ENCODE peak calls at places on chromosomes 2 and 18, in eight cellular contexts. I is small intestine; N is tibial nerve; H is CD4-positive, CD25-positive, alpha-beta regulatory T cell; Y is astrocyte; A is WERI-Rb-1; F is body of pancreas; G is neuronal stem cell. D is an unnamed sample. For H3K9me3, the result is how much of the 10 kb centered on the place peaks cover.

GRCh38 chr2:129118296-129118695 is 799.6 kb upstream of the HS6ST1 start:
- DNase-seq in I (no peak), N (no peak), H (no peak), Y (no peak), A (no peak), F (no peak), G (no peak), D (no peak)

GRCh38 chr2:96161785-96162367 is 16.6 kb upstream of the DUSP2 start:
- DNase-seq in I (peak), N (no peak), H (no peak), Y (no peak), A (no peak), F (no peak), G (no peak), D (no peak)

GRCh38 chr18:55152801-55153200 is 193.5 kb upstream of the CCDC68 start:
- DNase-seq in I (no peak), N (no peak), H (no peak), Y (peak), A (no peak), F (no peak), G (no peak), D (no peak)

GRCh38 chr2:169476459-169476858 is 2.8 kb upstream of the BBS5 start:
- DNase-seq in I (no peak), N (no peak), H (no peak), Y (peak), A (no peak), F (no peak), G (no peak), D (no peak)

GRCh38 chr18:21281611-21282010 is 39.6 kb downstream of the GREB1L start:
- DNase-seq in I (no peak), N (no peak), H (no peak), Y (no peak), A (no peak), F (no peak), G (no peak), D (no peak)

GRCh38 chr2:232315049-232315922 is 63.3 kb upstream of the ALPP start:
- DNase-seq in I (peak), N (peak), H (peak), Y (peak), A (no peak), F (no peak), G (no peak), D (no peak)

GRCh38 chr2:195370167-195370943 is 286.7 kb upstream of the SLC39A10 start:
- DNase-seq in I (no peak), N (no peak), H (no peak), Y (no peak), A (no peak), F (no peak), G (no peak), D (no peak)

GRCh38 chr2:43714164-43714563 is 37.9 kb upstream of the C1GALT1C1L start:
- DNase-seq in I (no peak), N (no peak), H (no peak), Y (peak), A (no peak), F (no peak), G (no peak), D (no peak)

GRCh38 chr2:133194068-133194655 is 374.1 kb downstream of the NCKAP5 start:
- DNase-seq in I (no peak), N (no peak), H (no peak), Y (no peak), A (no peak), F (no peak), G (no peak), D (no peak)

GRCh38 chr2:15929861-15930260 is 10.5 kb upstream of the MYCN start:
- DNase-seq in I (no peak), N (no peak), H (no peak), Y (no peak), A (no peak), F (no peak), G (no peak), D (no peak)

GRCh38 chr2:21422050-21422449 is 298.3 kb downstream of the TDRD15 start:
- DNase-seq in I (no peak), N (no peak), H (no peak), Y (no peak), A (peak), F (no peak), G (peak), D (peak)

GRCh38 chr2:241617431-241618154 is 19.4 kb downstream of the THAP4 start:
- DNase-seq in I (peak), N (no peak), H (peak), Y (no peak), A (no peak), F (no peak), G (no peak), D (peak)

GRCh38 chr2:14285812-14286211 is 346.7 kb upstream of the LRATD1 start:
- DNase-seq in I (no peak), N (no peak), H (no peak), Y (no peak), A (no peak), F (no peak), G (no peak), D (no peak)

GRCh38 chr2:38113999-38114708 is 38.2 kb upstream of the CYP1B1 start:
- DNase-seq in I (no peak), N (no peak), H (no peak), Y (peak), A (no peak), F (no peak), G (no peak), D (no peak)

GRCh38 chr2:235595420-235596010 is 101.7 kb downstream of the AGAP1 start:
- DNase-seq in I (peak), N (peak), H (no peak), Y (peak), A (peak), F (peak), G (peak), D (peak)

GRCh38 chr18:54415086-54415485 is 57.4 kb downstream of the C18orf54 start:
- DNase-seq in I (no peak), N (no peak), H (no peak), Y (peak), A (no peak), F (no peak), G (no peak), D (no peak)

GRCh38 chr2:160229591-160229990 is 29.5 kb upstream of the ITGB6 start:
- DNase-seq in I (peak), N (no peak), H (no peak), Y (peak), A (no peak), F (no peak), G (no peak), D (no peak)

GRCh38 chr2:231677632-231678104 is 30.7 kb upstream of the PTMA start:
- DNase-seq in I (peak), N (peak), H (peak), Y (peak), A (peak), F (peak), G (peak), D (peak)

GRCh38 chr2:155689791-155690190 is 642.7 kb downstream of the NR4A2 start:
- DNase-seq in I (no peak), N (no peak), H (no peak), Y (no peak), A (no peak), F (no peak), G (no peak), D (no peak)

GRCh38 chr18:45339819-45340550 is 275.3 kb upstream of the SLC14A2 start:
- DNase-seq in I (peak), N (no peak), H (no peak), Y (no peak), A (no peak), F (no peak), G (no peak), D (no peak)

GRCh38 chr2:219025637-219026585 is 15.4 kb downstream of the CFAP65 start:
- DNase-seq in I (no peak), N (no peak), H (no peak), Y (no peak), A (no peak), F (no peak), G (no peak), D (no peak)

GRCh38 chr2:144512421-144513272 is 7.3 kb downstream of the ZEB2 start:
- DNase-seq in I (no peak), N (no peak), H (no peak), Y (no peak), A (no peak), F (no peak), G (no peak), D (no peak)

GRCh38 chr2:36459725-36460137 is 104.2 kb downstream of the CRIM1 start:
- DNase-seq in I (peak), N (no peak), H (no peak), Y (peak), A (peak), F (peak), G (peak), D (no peak)

GRCh38 chr18:58758606-58759005 is 87.3 kb downstream of the MALT1 start:
- DNase-seq in I (no peak), N (no peak), H (no peak), Y (no peak), A (no peak), F (no peak), G (no peak), D (no peak)

GRCh38 chr2:239006886-239007285 is 159.0 kb downstream of the TWIST2 start:
- DNase-seq in I (peak), N (no peak), H (no peak), Y (no peak), A (no peak), F (no peak), G (no peak), D (no peak)

GRCh38 chr18:7071600-7071999 is 46.0 kb downstream of the LAMA1 start:
- DNase-seq in I (no peak), N (no peak), H (no peak), Y (no peak), A (no peak), F (no peak), G (no peak), D (no peak)

GRCh38 chr18:24095976-24096375 is 42.9 kb upstream of the CABYR start:
- DNase-seq in I (no peak), N (no peak), H (no peak), Y (no peak), A (no peak), F (no peak), G (no peak), D (no peak)

GRCh38 chr2:58133395-58133794 is 86.8 kb downstream of the VRK2 start:
- DNase-seq in I (no peak), N (no peak), H (no peak), Y (no peak), A (no peak), F (no peak), G (no peak), D (no peak)

GRCh38 chr2:238505892-238506280 is 79.2 kb downstream of the ASB1 start:
- DNase-seq in I (no peak), N (no peak), H (no peak), Y (no peak), A (no peak), F (no peak), G (no peak), D (no peak)

GRCh38 chr2:204551464-204551863 is 6.2 kb downstream of the PARD3B start:
- DNase-seq in I (peak), N (no peak), H (no peak), Y (no peak), A (no peak), F (no peak), G (no peak), D (no peak)

GRCh38 chr2:171319164-171319810 is 114.5 kb downstream of the METTL8 start:
- DNase-seq in I (no peak), N (no peak), H (peak), Y (peak), A (no peak), F (no peak), G (no peak), D (no peak)
- H3K4me3 ChIP-seq in I (no peak), N (no peak), H (peak), Y (no peak), A (no peak), F (no peak), G (no peak), D (no peak)

GRCh38 chr18:72119082-72119481 is 425.1 kb downstream of the CBLN2 start:
- DNase-seq in I (no peak), N (no peak), H (no peak), Y (no peak), A (no peak), F (no peak), G (no peak), D (no peak)
- H3K9me3 ChIP-seq in I (under half), N (under half), H (under half), Y (under half), A (under half), F (under half), G (under half), D (under half)

GRCh38 chr2:134226561-134226960 is 27.3 kb upstream of the MGAT5 start:
- DNase-seq in I (no peak), N (no peak), H (no peak), Y (no peak), A (no peak), F (no peak), G (no peak), D (no peak)

GRCh38 chr2:134227666-134228065 is 26.2 kb upstream of the MGAT5 start:
- DNase-seq in I (no peak), N (no peak), H (no peak), Y (no peak), A (no peak), F (no peak), G (no peak), D (no peak)

GRCh38 chr2:134230885-134231284 is 23.0 kb upstream of the MGAT5 start:
- DNase-seq in I (no peak), N (no peak), H (no peak), Y (no peak), A (no peak), F (no peak), G (no peak), D (no peak)

GRCh38 chr2:134229540-134229939 is 24.3 kb upstream of the MGAT5 start:
- DNase-seq in I (no peak), N (no peak), H (no peak), Y (no peak), A (no peak), F (no peak), G (no peak), D (no peak)

DNA sequence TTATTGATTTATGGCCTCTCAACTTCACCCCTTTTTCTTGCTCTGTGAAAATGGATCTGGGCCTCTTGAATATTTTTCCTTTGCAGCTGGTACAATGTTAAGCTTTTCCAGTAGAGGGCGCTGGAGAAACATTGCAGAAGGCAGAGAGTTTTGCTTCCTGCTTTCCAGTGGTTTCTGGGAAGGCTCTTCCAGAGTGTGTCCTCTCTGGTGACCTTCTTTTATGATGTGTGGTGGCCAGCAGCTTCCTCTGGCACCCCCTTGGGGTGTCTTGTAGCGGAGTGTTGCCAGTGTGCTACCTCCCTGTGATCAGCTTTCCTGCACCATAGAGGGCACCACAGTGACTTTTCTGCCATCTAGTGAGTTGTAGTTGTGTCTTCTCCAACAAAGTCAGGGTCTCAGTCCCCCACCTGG is 25.4 kb upstream of the MGAT5 start:
- DNase-seq in I (no peak), N (no peak), H (no peak), Y (no peak), A (no peak), F (no peak), G (no peak), D (peak)
- H3K4me3 ChIP-seq in I (no peak), N (no peak), H (no peak), Y (no peak), A (no peak), F (no peak), G (no peak), D (no peak)

GRCh38 chr2:39361511-39361910 is 75.6 kb downstream of the MAP4K3 start:
- DNase-seq in I (no peak), N (no peak), H (no peak), Y (no peak), A (no peak), F (no peak), G (no peak), D (no peak)
- H3K9me3 ChIP-seq in I (under half), N (under half), H (under half), Y (under half), A (under half), F (under half), G (half or more), D (under half)

GRCh38 chr2:98560256-98560771 is 48.0 kb downstream of the COA5 start:
- DNase-seq in I (no peak), N (no peak), H (no peak), Y (peak), A (no peak), F (no peak), G (no peak), D (no peak)
- H3K4me3 ChIP-seq in I (no peak), N (no peak), H (no peak), Y (no peak), A (no peak), F (no peak), G (no peak), D (no peak)

DNA sequence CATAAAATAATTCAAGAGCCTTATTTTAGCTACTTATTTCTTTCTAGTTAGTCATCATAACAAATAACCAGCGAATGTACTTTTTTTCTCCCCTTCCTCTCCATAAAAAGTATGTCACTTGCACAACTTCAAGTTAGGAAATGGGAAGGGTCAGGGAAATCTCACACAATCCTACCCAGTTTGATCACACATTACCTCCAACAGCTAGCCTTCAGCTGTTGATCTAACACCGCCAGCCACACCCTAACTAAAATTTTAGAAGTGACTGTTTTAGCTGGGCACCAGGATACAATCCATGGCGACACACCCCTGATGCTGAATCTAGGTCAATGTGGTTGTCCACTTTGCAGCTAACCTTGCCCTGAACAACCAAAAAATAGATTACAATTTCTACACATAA is 7.4 kb upstream of the COL3A1 start:
- DNase-seq in I (no peak), N (peak), H (no peak), Y (no peak), A (no peak), F (no peak), G (no peak), D (no peak)
- H3K9me3 ChIP-seq in I (under half), N (under half), H (under half), Y (under half), A (under half), F (under half), G (under half), D (under half)

GRCh38 chr2:8658064-8658862 is 23.6 kb upstream of the ID2 start:
- DNase-seq in I (no peak), N (no peak), H (no peak), Y (no peak), A (no peak), F (no peak), G (no peak), D (no peak)

GRCh38 chr2:8659735-8660492 is 21.9 kb upstream of the ID2 start:
- DNase-seq in I (no peak), N (no peak), H (no peak), Y (no peak), A (no peak), F (no peak), G (no peak), D (peak)

GRCh38 chr2:8657423-8658062 is 24.3 kb upstream of the ID2 start:
- DNase-seq in I (no peak), N (no peak), H (no peak), Y (no peak), A (no peak), F (no peak), G (no peak), D (no peak)

GRCh38 chr2:8661235-8661634 is 20.6 kb upstream of the ID2 start:
- DNase-seq in I (no peak), N (no peak), H (no peak), Y (no peak), A (no peak), F (no peak), G (no peak), D (no peak)

GRCh38 chr2:8659092-8659734 is 22.6 kb upstream of the ID2 start:
- DNase-seq in I (no peak), N (no peak), H (no peak), Y (no peak), A (no peak), F (no peak), G (no peak), D (no peak)
- H3K4me3 ChIP-seq in I (no peak), N (no peak), H (no peak), Y (no peak), A (no peak), F (no peak), G (peak), D (no peak)

GRCh38 chr18:14928396-14928795 is 180.4 kb downstream of the ANKRD30B start:
- DNase-seq in I (no peak), N (no peak), H (no peak), Y (no peak), A (no peak), F (no peak), G (no peak), D (no peak)

GRCh38 chr18:14930576-14930975 is 182.6 kb downstream of the ANKRD30B start:
- DNase-seq in I (no peak), N (no peak), H (no peak), Y (no peak), A (no peak), F (no peak), G (no peak), D (no peak)

GRCh38 chr18:14925281-14925709 is 177.3 kb downstream of the ANKRD30B start:
- DNase-seq in I (peak), N (no peak), H (no peak), Y (no peak), A (no peak), F (no peak), G (no peak), D (no peak)

GRCh38 chr18:14930076-14930475 is 182.1 kb downstream of the ANKRD30B start:
- DNase-seq in I (no peak), N (no peak), H (no peak), Y (no peak), A (no peak), F (no peak), G (no peak), D (no peak)

DNA sequence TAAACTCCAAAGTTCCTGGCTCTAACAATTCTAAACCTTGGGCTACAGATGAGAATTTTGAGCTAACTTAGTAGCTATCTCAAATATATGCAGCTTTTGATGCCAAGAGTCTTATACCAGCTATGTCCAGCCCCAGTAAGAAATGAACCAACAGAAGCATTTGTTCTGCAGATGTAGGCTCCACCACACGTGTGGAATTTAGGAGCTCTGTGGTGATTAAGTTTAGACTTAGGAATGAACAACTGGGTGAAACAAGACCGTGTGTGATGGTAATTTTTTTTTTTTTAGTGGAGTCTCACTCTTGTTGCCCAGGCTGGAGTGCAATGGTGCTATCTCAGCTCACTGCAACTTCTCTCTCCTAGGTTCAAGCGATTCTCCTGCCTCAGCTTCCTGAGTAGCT is 179.7 kb downstream of the ANKRD30B start:
- DNase-seq in I (no peak), N (no peak), H (no peak), Y (no peak), A (no peak), F (no peak), G (no peak), D (no peak)
- H3K9me3 ChIP-seq in I (under half), N (under half), H (under half), Y (under half), A (under half), F (under half), G (under half), D (under half)

D was measured in BE2C.